ENCODE peak calls at places on chromosomes 1 and 21, in ten cellular contexts. One of them, this sample, is unnamed.

GRCh38 chr1:54338479-54338878 is 67.7 kb downstream of the SSBP3 start:
- DNase-seq in AG08395: no peak
- DNase-seq in neural crest cell: no peak
- DNase-seq in EL: no peak
- DNase-seq in mesothelial cell of epicardium: no peak
- DNase-seq in cardiac muscle cell: no peak
- DNase-seq in H1: no peak
- DNase-seq in GM04504: no peak
- DNase-seq in stimulated activated CD4-positive, alpha-beta T cell treated with anti-CD3 and anti-CD28 coated beads, Interleukin-15, amount 100 ng/mL, for 24 hours: no peak
- DNase-seq in effector CD4-positive, alpha-beta T cell: no peak
- DNase-seq in this sample: no peak

GRCh38 chr1:57423135-57424131 is at the start of gene DAB1:
- DNase-seq in stimulated activated CD4-positive, alpha-beta T cell treated with anti-CD3 and anti-CD28 coated beads, Interleukin-15, amount 100 ng/mL, for 24 hours: peak
- DNase-seq in GM04504: no peak
- DNase-seq in EL: peak
- DNase-seq in H1: peak
- DNase-seq in effector CD4-positive, alpha-beta T cell: no peak
- DNase-seq in AG08395: peak
- DNase-seq in mesothelial cell of epicardium: peak
- DNase-seq in neural crest cell: peak
- DNase-seq in cardiac muscle cell: peak
- DNase-seq in this sample: no peak

GRCh38 chr1:168220470-168220871 is 5.3 kb upstream of the SFT2D2 start:
- DNase-seq in EL: no peak
- DNase-seq in mesothelial cell of epicardium: no peak
- DNase-seq in GM04504: no peak
- DNase-seq in cardiac muscle cell: no peak
- DNase-seq in neural crest cell: no peak
- DNase-seq in AG08395: no peak
- DNase-seq in stimulated activated CD4-positive, alpha-beta T cell treated with anti-CD3 and anti-CD28 coated beads, Interleukin-15, amount 100 ng/mL, for 24 hours: no peak
- DNase-seq in H1: no peak
- DNase-seq in effector CD4-positive, alpha-beta T cell: no peak
- DNase-seq in this sample: no peak

GRCh38 chr1:225866061-225866844 is 15.9 kb downstream of the TMEM63A start:
- DNase-seq in H1: no peak
- DNase-seq in EL: peak
- DNase-seq in neural crest cell: no peak
- DNase-seq in AG08395: peak
- DNase-seq in stimulated activated CD4-positive, alpha-beta T cell treated with anti-CD3 and anti-CD28 coated beads, Interleukin-15, amount 100 ng/mL, for 24 hours: peak
- DNase-seq in mesothelial cell of epicardium: no peak
- DNase-seq in cardiac muscle cell: peak
- DNase-seq in GM04504: no peak
- DNase-seq in effector CD4-positive, alpha-beta T cell: peak
- DNase-seq in this sample: peak

GRCh38 chr21:46191257-46191685 is 7.0 kb upstream of the SPATC1L start:
- DNase-seq in effector CD4-positive, alpha-beta T cell: no peak
- DNase-seq in neural crest cell: no peak
- DNase-seq in mesothelial cell of epicardium: peak
- DNase-seq in EL: peak
- DNase-seq in H1: no peak
- DNase-seq in stimulated activated CD4-positive, alpha-beta T cell treated with anti-CD3 and anti-CD28 coated beads, Interleukin-15, amount 100 ng/mL, for 24 hours: no peak
- DNase-seq in cardiac muscle cell: peak
- DNase-seq in GM04504: peak
- DNase-seq in AG08395: peak
- DNase-seq in this sample: peak

GRCh38 chr1:154474802-154475201 is 27.2 kb upstream of the TDRD10 start:
- DNase-seq in H1: no peak
- DNase-seq in effector CD4-positive, alpha-beta T cell: no peak
- DNase-seq in neural crest cell: no peak
- DNase-seq in EL: peak
- DNase-seq in stimulated activated CD4-positive, alpha-beta T cell treated with anti-CD3 and anti-CD28 coated beads, Interleukin-15, amount 100 ng/mL, for 24 hours: no peak
- DNase-seq in cardiac muscle cell: peak
- DNase-seq in mesothelial cell of epicardium: no peak
- DNase-seq in GM04504: peak
- DNase-seq in AG08395: peak
- DNase-seq in this sample: no peak

GRCh38 chr1:53369034-53369750 is 41.3 kb upstream of the LRP8 start:
- DNase-seq in neural crest cell: no peak
- DNase-seq in EL: no peak
- DNase-seq in AG08395: no peak
- DNase-seq in H1: peak
- DNase-seq in mesothelial cell of epicardium: peak
- DNase-seq in stimulated activated CD4-positive, alpha-beta T cell treated with anti-CD3 and anti-CD28 coated beads, Interleukin-15, amount 100 ng/mL, for 24 hours: no peak
- DNase-seq in GM04504: no peak
- DNase-seq in effector CD4-positive, alpha-beta T cell: no peak
- DNase-seq in cardiac muscle cell: no peak
- DNase-seq in this sample: no peak

GRCh38 chr1:25031966-25032667 is 102.0 kb upstream of the RUNX3 start:
- DNase-seq in neural crest cell: no peak
- DNase-seq in cardiac muscle cell: peak
- DNase-seq in mesothelial cell of epicardium: no peak
- DNase-seq in EL: no peak
- DNase-seq in H1: no peak
- DNase-seq in AG08395: no peak
- DNase-seq in GM04504: no peak
- DNase-seq in stimulated activated CD4-positive, alpha-beta T cell treated with anti-CD3 and anti-CD28 coated beads, Interleukin-15, amount 100 ng/mL, for 24 hours: peak
- DNase-seq in effector CD4-positive, alpha-beta T cell: peak
- DNase-seq in this sample: no peak

GRCh38 chr1:45356186-45356585 is 15.9 kb upstream of the MUTYH start:
- DNase-seq in stimulated activated CD4-positive, alpha-beta T cell treated with anti-CD3 and anti-CD28 coated beads, Interleukin-15, amount 100 ng/mL, for 24 hours: no peak
- DNase-seq in neural crest cell: no peak
- DNase-seq in cardiac muscle cell: no peak
- DNase-seq in EL: no peak
- DNase-seq in AG08395: no peak
- DNase-seq in effector CD4-positive, alpha-beta T cell: no peak
- DNase-seq in mesothelial cell of epicardium: no peak
- DNase-seq in GM04504: no peak
- DNase-seq in H1: no peak
- DNase-seq in this sample: no peak

GRCh38 chr1:53737648-53738204 is 1.2 kb downstream of the GLIS1 start:
- DNase-seq in stimulated activated CD4-positive, alpha-beta T cell treated with anti-CD3 and anti-CD28 coated beads, Interleukin-15, amount 100 ng/mL, for 24 hours: peak
- DNase-seq in GM04504: no peak
- DNase-seq in mesothelial cell of epicardium: peak
- DNase-seq in neural crest cell: peak
- DNase-seq in H1: peak
- DNase-seq in AG08395: no peak
- DNase-seq in cardiac muscle cell: no peak
- DNase-seq in effector CD4-positive, alpha-beta T cell: no peak
- DNase-seq in EL: no peak
- DNase-seq in this sample: no peak

GRCh38 chr1:151135433-151136385 is 10.7 kb downstream of the SEMA6C start:
- DNase-seq in GM04504: no peak
- DNase-seq in EL: no peak
- DNase-seq in effector CD4-positive, alpha-beta T cell: no peak
- DNase-seq in H1: peak
- DNase-seq in neural crest cell: no peak
- DNase-seq in cardiac muscle cell: no peak
- DNase-seq in mesothelial cell of epicardium: no peak
- DNase-seq in stimulated activated CD4-positive, alpha-beta T cell treated with anti-CD3 and anti-CD28 coated beads, Interleukin-15, amount 100 ng/mL, for 24 hours: no peak
- DNase-seq in AG08395: no peak
- DNase-seq in this sample: no peak

This sample was measured in AG04450.